ENCODE peak calls at places on chromosomes 13 and 19, in five cellular contexts. Q, V, T, O and K are unnamed samples.

GRCh38 chr19:33177417-33177976 is 16.6 kb upstream of the LRP3 start:
- DNase-seq in V (no peak), T (peak), O (no peak), Q (no peak), K (peak)

GRCh38 chr13:51920786-51921185 is 59.0 kb downstream of the CCDC70 start:
- DNase-seq in Q (no peak), O (no peak), V (no peak), T (no peak), K (no peak)

GRCh38 chr19:45870798-45871197 is 6.7 kb downstream of the FOXA3 start:
- DNase-seq in T (no peak), O (no peak), V (no peak), Q (no peak), K (no peak)

GRCh38 chr19:41159861-41160260 is 33.2 kb upstream of the CYP2S1 start:
- DNase-seq in V (no peak), T (no peak), O (no peak), Q (no peak), K (no peak)

GRCh38 chr13:41833851-41834250 is 127.1 kb downstream of the VWA8 start:
- DNase-seq in Q (no peak), V (peak), T (no peak), O (no peak), K (peak)

GRCh38 chr19:57947088-57947418 is 453 bp downstream of the ZNF256 start:
- DNase-seq in O (no peak), T (no peak), Q (no peak), V (no peak), K (no peak)

GRCh38 chr13:52447815-52448552 is 2.5 kb downstream of the VPS36 start:
- DNase-seq in Q (no peak), T (no peak), V (peak), O (no peak), K (no peak)

GRCh38 chr13:48478401-48478800 is 54.5 kb downstream of the RCBTB2 start:
- DNase-seq in Q (no peak), V (peak), O (no peak), T (no peak), K (no peak)

GRCh38 chr19:41597600-41598041 is 21.7 kb downstream of the CEACAM21 start:
- DNase-seq in O (no peak), V (peak), T (peak), Q (peak), K (peak)

GRCh38 chr19:912181-913079 is 589 bp downstream of the R3HDM4 start:
- DNase-seq in O (no peak), V (no peak), T (peak), Q (no peak), K (no peak)

GRCh38 chr13:97403893-97404683 is 29.9 kb upstream of the RAP2A start:
- DNase-seq in V (no peak), T (no peak), O (no peak), Q (no peak), K (peak)

GRCh38 chr19:37991176-37991835 is 84.3 kb downstream of the SIPA1L3 start:
- DNase-seq in V (no peak), T (no peak), O (no peak), Q (no peak), K (no peak)

GRCh38 chr19:45095496-45096413 is 2.8 kb downstream of the PPP1R37 start:
- DNase-seq in O (no peak), T (no peak), V (no peak), Q (no peak), K (no peak)

GRCh38 chr19:17861542-17862402 is 2.1 kb downstream of the RPL18A start:
- DNase-seq in T (no peak), Q (no peak), V (no peak), O (no peak), K (no peak)

GRCh38 chr19:33580645-33581037 is 41.1 kb upstream of the CHST8 start:
- DNase-seq in O (no peak), Q (no peak), V (no peak), T (no peak), K (peak)

GRCh38 chr19:46821512-46822359 is 28.9 kb downstream of the AP2S1 start:
- DNase-seq in Q (no peak), V (no peak), T (peak), O (no peak), K (no peak)

GRCh38 chr19:43524922-43525835 is 1.8 kb downstream of the ETHE1 start:
- DNase-seq in O (no peak), Q (peak), V (peak), T (peak), K (peak)

GRCh38 chr13:74243637-74244526 is 109.7 kb upstream of the KLF12 start:
- DNase-seq in Q (no peak), V (peak), O (no peak), T (no peak), K (peak)

GRCh38 chr19:56476671-56477428 is at the start of gene ZNF667:
- DNase-seq in O (no peak), Q (no peak), V (peak), T (peak), K (peak)

GRCh38 chr13:43572601-43573360 is 214.0 kb downstream of the ENOX1 start:
- DNase-seq in T (no peak), O (no peak), Q (no peak), V (peak), K (peak)

GRCh38 chr19:10749435-10750384 is 31.8 kb downstream of the DNM2 start:
- DNase-seq in O (no peak), V (no peak), Q (peak), T (no peak), K (no peak)

GRCh38 chr13:102045713-102046112 is 356.1 kb downstream of the FGF14 start:
- DNase-seq in O (no peak), Q (no peak), V (no peak), T (no peak), K (no peak)

GRCh38 chr19:13068064-13068807 is 34.4 kb downstream of the LYL1 start:
- DNase-seq in V (no peak), O (no peak), Q (no peak), T (no peak), K (no peak)
- H3K27ac ChIP-seq in V (no peak), O (peak), Q (no peak), T (no peak), K (no peak)

DNA sequence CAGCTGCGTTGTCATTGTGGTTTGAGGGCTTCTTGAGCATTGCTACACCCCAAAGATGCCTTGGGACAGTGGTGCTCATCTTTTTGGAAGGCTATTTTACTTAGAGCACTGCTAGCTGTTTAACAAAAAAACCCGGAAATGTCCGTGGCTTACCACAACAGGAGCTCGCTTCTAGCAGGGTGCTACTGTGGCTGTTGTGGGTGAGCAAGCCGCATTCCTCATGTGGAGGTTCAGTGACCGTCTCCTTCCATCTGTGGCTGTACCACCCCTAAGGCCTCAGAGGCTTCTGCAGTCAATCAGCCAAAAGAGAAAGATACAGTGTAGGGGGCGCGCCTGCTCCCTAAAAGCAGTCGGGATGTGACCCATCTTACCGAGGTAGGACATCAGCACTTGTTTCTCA is 1004.2 kb downstream of the UQCRFS1 start:
- DNase-seq in V (peak), T (no peak), O (no peak), Q (no peak), K (no peak)
- TF ChIP-seq CTCF in V (no peak), T (no peak), O (no peak), Q (no peak), K (no peak)

DNA sequence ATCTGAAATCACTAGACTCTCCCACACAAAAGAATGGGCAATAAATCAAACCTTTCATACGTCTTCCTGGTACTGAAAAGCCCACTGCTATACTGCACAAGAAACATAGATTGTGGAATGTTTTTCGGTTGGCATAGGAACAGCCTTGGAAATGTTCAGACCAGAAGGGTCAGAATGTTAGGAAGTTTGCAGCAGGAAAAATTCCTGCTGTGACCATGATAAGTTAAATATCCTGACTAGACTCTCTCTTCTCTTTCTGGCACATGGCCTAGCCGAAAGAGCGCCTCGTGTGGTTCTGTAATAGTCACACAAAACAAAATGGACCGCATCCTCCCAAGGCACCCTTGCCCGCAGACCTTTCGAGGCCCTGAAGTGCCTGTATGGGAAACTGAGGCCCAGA is 427.2 kb downstream of the COG6 start:
- DNase-seq in Q (peak), T (no peak), V (peak), O (no peak), K (no peak)
- H3K27ac ChIP-seq in Q (peak), T (no peak), V (no peak), O (no peak), K (no peak)

DNA sequence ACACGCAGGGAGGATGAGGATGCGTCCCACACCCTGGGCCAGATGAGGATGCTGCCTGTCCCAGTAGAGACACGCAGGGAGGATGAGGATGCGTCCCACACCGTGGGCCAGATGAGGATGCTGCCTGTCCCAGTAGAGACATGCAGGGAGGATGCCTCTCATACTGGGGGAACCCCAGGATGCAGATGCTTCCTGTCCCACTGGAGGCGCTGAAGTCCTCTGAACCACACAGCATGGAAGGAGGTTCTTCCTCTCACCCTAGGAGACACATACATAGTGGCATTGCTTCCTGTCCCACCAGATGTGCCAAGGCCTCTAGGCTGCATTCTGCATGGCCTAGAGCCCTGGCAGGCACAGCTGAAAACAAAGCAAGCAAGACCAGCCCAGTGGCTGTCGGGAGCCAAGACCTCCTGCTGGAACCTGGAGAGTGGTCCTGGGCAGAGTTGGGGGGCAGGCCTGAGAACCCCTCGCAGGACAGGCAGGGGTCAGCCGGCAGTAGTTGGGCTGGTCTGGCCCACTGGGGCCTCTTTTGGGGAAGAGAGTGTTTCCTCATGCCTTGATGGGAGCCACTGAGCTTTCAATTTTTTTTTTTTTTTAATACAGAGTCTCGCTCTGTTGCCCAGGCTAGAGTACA is 4.3 kb downstream of the HPN start:
- DNase-seq in T (peak), O (no peak), V (no peak), Q (no peak), K (peak)
- TF ChIP-seq CTCF in T (peak), O (peak), V (peak), Q (no peak), K (peak)

GRCh38 chr19:36379510-36379819 is 464 bp upstream of the ZFP14 start:
- DNase-seq in O (no peak), T (no peak), Q (no peak), V (no peak), K (no peak)
- H3K27ac ChIP-seq in O (peak), T (peak), Q (peak), V (no peak), K (no peak)

DNA sequence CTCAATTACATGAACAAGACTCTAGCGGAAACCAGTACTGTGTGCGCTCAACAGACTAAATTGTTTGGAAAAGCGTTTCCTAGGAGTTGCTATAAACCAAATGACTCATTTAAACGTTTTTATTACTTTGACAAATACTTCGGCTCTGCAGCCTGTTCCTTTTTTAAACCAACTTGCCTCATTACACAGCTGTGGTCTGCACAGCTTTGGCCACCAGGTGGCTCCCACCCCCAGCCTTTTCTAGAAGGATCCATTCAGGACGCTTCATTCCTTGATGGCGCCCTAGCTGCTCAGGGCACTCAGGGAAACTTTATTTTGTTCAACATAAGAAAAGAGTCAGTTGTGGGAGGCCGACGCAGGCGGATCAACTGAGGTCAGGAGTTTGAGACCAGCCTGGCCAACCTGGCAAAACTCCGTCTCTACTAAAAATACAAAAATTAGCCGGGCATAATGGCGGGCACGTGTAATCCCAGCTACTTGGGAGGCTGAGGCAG is 41.0 kb upstream of the XPO4 start:
- DNase-seq in O (peak), V (peak), T (peak), Q (peak), K (peak)
- TF ChIP-seq CTCF in O (peak), V (peak), T (peak), Q (peak), K (peak)

GRCh38 chr19:49356382-49356781 is 5.8 kb downstream of the TEAD2 start:
- DNase-seq in V (no peak), O (no peak), Q (no peak), T (no peak), K (no peak)
- H3K27ac ChIP-seq in V (no peak), O (no peak), Q (no peak), T (no peak), K (no peak)

GRCh38 chr19:19343762-19344161 is 23.1 kb downstream of the MAU2 start:
- DNase-seq in V (no peak), T (no peak), Q (no peak), O (no peak), K (no peak)

GRCh38 chr19:19345232-19345631 is 24.6 kb downstream of the MAU2 start:
- DNase-seq in Q (no peak), V (no peak), T (no peak), O (no peak), K (no peak)

GRCh38 chr19:19343016-19343362 is 22.4 kb downstream of the MAU2 start:
- DNase-seq in T (no peak), Q (no peak), O (no peak), V (no peak), K (no peak)

GRCh38 chr19:19341026-19341425 is 20.4 kb downstream of the MAU2 start:
- DNase-seq in V (no peak), T (no peak), Q (no peak), O (no peak), K (no peak)

GRCh38 chr19:19342086-19343015 is 21.7 kb downstream of the MAU2 start:
- DNase-seq in Q (peak), O (peak), T (peak), V (peak), K (peak)
- TF ChIP-seq CTCF in Q (peak), O (peak), T (peak), V (peak), K (peak)